ENCODE peak calls at places on chromosomes 16 and 17, in seven cellular contexts. M, B, E, R, S, C and I are unnamed samples. For H3K27me3 and H3K4me1, the result is how much of the 10 kb centered on the place peaks cover.

GRCh38 chr17:50080827-50081226 is 14.3 kb upstream of the PDK2 start:
- DNase-seq in M (no peak), B (no peak), E (no peak), R (no peak), S (no peak), C (no peak), I (peak)

GRCh38 chr16:10967981-10968380 is 23.6 kb downstream of the CLEC16A start:
- DNase-seq in M (no peak), B (peak), E (no peak), R (no peak), S (no peak), C (no peak), I (peak)

GRCh38 chr17:5237541-5238016 is 2.9 kb upstream of the SCIMP start:
- DNase-seq in M (peak), B (peak), E (peak), R (peak), S (peak), C (peak), I (peak)

GRCh38 chr17:82551779-82552457 is 32.4 kb downstream of the FOXK2 start:
- DNase-seq in M (peak), B (peak), E (peak), R (peak), S (peak), C (peak), I (peak)

GRCh38 chr17:72136692-72137550 is 16.1 kb downstream of the SOX9 start:
- DNase-seq in M (peak), B (no peak), E (no peak), R (no peak), S (peak), C (no peak), I (no peak)

GRCh38 chr16:73014768-73015167 is 33.2 kb downstream of the ZFHX3 start:
- DNase-seq in M (no peak), B (no peak), E (no peak), R (no peak), S (no peak), C (no peak), I (no peak)

GRCh38 chr17:4479340-4479981 is 19.2 kb upstream of the SPNS2 start:
- DNase-seq in M (no peak), B (no peak), E (no peak), R (no peak), S (peak), C (no peak), I (no peak)

GRCh38 chr16:1983544-1984346 is at the start of gene GFER:
- DNase-seq in M (peak), B (peak), E (peak), R (peak), S (peak), C (peak), I (peak)

GRCh38 chr16:53884748-53885147 is 180.8 kb downstream of the FTO start:
- DNase-seq in M (no peak), B (no peak), E (no peak), R (no peak), S (no peak), C (no peak), I (no peak)

GRCh38 chr16:69240336-69240735 is 53.4 kb downstream of the SNTB2 start:
- DNase-seq in M (no peak), B (no peak), E (no peak), R (no peak), S (no peak), C (no peak), I (no peak)

GRCh38 chr17:19247423-19247822 is 10.3 kb downstream of the EPN2 start:
- DNase-seq in M (no peak), B (no peak), E (no peak), R (no peak), S (no peak), C (no peak), I (no peak)

GRCh38 chr17:72597354-72598087 is 476.7 kb downstream of the SOX9 start:
- DNase-seq in M (no peak), B (no peak), E (no peak), R (no peak), S (no peak), C (no peak), I (no peak)

GRCh38 chr17:52027081-52027480 is 131.4 kb downstream of the CA10 start:
- DNase-seq in M (no peak), B (no peak), E (no peak), R (no peak), S (no peak), C (peak), I (no peak)

GRCh38 chr16:3665508-3665907 is 11.0 kb downstream of the DNASE1 start:
- DNase-seq in M (no peak), B (no peak), E (no peak), R (no peak), S (no peak), C (no peak), I (no peak)

GRCh38 chr17:61794792-61795191 is 68.5 kb downstream of the BRIP1 start:
- DNase-seq in M (no peak), B (no peak), E (no peak), R (no peak), S (no peak), C (no peak), I (no peak)

GRCh38 chr16:65281636-65282035 is 159.8 kb upstream of the CDH11 start:
- DNase-seq in M (no peak), B (no peak), E (peak), R (no peak), S (no peak), C (peak), I (no peak)

GRCh38 chr17:67999291-67999911 is 3.1 kb upstream of the C17orf58 start:
- DNase-seq in M (no peak), B (no peak), E (no peak), R (no peak), S (no peak), C (no peak), I (no peak)

GRCh38 chr17:59154335-59154720 is 658 bp downstream of the SKA2 start:
- DNase-seq in M (no peak), B (peak), E (peak), R (peak), S (peak), C (peak), I (no peak)

GRCh38 chr17:68398731-68399637 is 58.3 kb downstream of the WIPI1 start:
- DNase-seq in M (peak), B (peak), E (peak), R (peak), S (peak), C (peak), I (peak)

GRCh38 chr17:72775237-72775636 is 317.3 kb downstream of the SLC39A11 start:
- DNase-seq in M (no peak), B (no peak), E (no peak), R (no peak), S (no peak), C (peak), I (no peak)

GRCh38 chr16:38941-39892 is 14.2 kb downstream of the POLR3K start:
- DNase-seq in M (no peak), B (no peak), E (no peak), R (peak), S (peak), C (no peak), I (no peak)

GRCh38 chr17:57532556-57532955 is 212.5 kb downstream of the CCDC182 start:
- DNase-seq in M (no peak), B (no peak), E (no peak), R (no peak), S (no peak), C (no peak), I (no peak)

GRCh38 chr16:89801800-89802199 is 14.6 kb downstream of the FANCA start:
- DNase-seq in M (no peak), B (peak), E (no peak), R (no peak), S (no peak), C (no peak), I (no peak)

GRCh38 chr16:79809376-79809775 is 208.8 kb upstream of the MAF start:
- DNase-seq in M (no peak), B (no peak), E (no peak), R (no peak), S (no peak), C (no peak), I (no peak)

GRCh38 chr16:50096791-50097190 is 31.0 kb downstream of the HEATR3 start:
- DNase-seq in M (no peak), B (peak), E (no peak), R (no peak), S (no peak), C (no peak), I (no peak)

GRCh38 chr17:65290616-65291015 is 153.4 kb downstream of the RGS9 start:
- DNase-seq in M (no peak), B (no peak), E (no peak), R (no peak), S (peak), C (no peak), I (no peak)

GRCh38 chr17:64001763-64002529 is 3.8 kb downstream of the PRR29 start:
- DNase-seq in M (no peak), B (peak), E (peak), R (no peak), S (no peak), C (no peak), I (peak)

GRCh38 chr16:51155901-51156810 is 5.1 kb upstream of the SALL1 start:
- DNase-seq in M (no peak), B (peak), E (peak), R (no peak), S (no peak), C (peak), I (no peak)

GRCh38 chr17:32124985-32125847 is 17.1 kb upstream of the RHOT1 start:
- DNase-seq in M (no peak), B (no peak), E (no peak), R (no peak), S (peak), C (no peak), I (no peak)

GRCh38 chr16:1363501-1364041 is 11.8 kb downstream of the GNPTG start:
- DNase-seq in M (peak), B (peak), E (peak), R (peak), S (peak), C (peak), I (peak)

GRCh38 chr17:32288600-32288999 is 23.0 kb downstream of the RHBDL3 start:
- DNase-seq in M (no peak), B (no peak), E (no peak), R (no peak), S (no peak), C (no peak), I (no peak)

GRCh38 chr16:69924777-69925191 is 26.4 kb upstream of the CLEC18A start:
- DNase-seq in M (no peak), B (peak), E (no peak), R (no peak), S (no peak), C (peak), I (peak)

GRCh38 chr17:12510535-12510934 is 155.2 kb upstream of the MYOCD start:
- DNase-seq in M (no peak), B (no peak), E (no peak), R (no peak), S (no peak), C (no peak), I (no peak)

GRCh38 chr17:82246365-82247174 is 17.7 kb downstream of the SLC16A3 start:
- DNase-seq in M (no peak), B (peak), E (no peak), R (no peak), S (no peak), C (no peak), I (peak)

GRCh38 chr17:58630883-58631522 is 60.8 kb downstream of the TEX14 start:
- DNase-seq in M (peak), B (no peak), E (peak), R (peak), S (no peak), C (peak), I (no peak)

GRCh38 chr17:65595071-65595655 is 33.7 kb upstream of the AXIN2 start:
- DNase-seq in M (no peak), B (no peak), E (no peak), R (no peak), S (no peak), C (no peak), I (no peak)

GRCh38 chr16:68155425-68155824 is 70.3 kb downstream of the NFATC3 start:
- DNase-seq in M (no peak), B (no peak), E (no peak), R (no peak), S (no peak), C (no peak), I (no peak)

DNA sequence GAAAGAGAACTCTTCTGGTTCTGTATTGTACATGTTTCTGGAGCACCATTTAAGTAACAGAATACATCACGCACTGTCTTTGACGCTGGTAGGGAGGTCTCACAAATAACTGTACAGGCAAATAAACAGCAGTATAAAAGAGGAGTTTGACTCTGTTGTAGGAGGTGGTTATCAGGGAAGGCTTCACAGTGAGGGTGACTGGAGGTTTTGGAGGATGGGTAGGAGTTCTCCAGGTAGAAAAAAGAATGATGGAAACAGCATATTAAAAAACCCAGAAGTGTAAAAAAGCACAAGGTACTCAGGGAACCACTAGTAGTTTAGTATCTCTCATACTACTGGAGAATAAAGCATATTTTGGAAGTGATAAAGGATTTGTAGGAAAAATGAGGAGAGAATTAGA is 2.7 kb upstream of the SLC6A2 start:
- DNase-seq in M (no peak), B (no peak), E (no peak), R (no peak), S (no peak), C (no peak), I (no peak)
- H3K27me3 ChIP-seq in M (half or more), B (half or more), E (half or more), R (under half), S (under half), C (half or more), I (half or more)

DNA sequence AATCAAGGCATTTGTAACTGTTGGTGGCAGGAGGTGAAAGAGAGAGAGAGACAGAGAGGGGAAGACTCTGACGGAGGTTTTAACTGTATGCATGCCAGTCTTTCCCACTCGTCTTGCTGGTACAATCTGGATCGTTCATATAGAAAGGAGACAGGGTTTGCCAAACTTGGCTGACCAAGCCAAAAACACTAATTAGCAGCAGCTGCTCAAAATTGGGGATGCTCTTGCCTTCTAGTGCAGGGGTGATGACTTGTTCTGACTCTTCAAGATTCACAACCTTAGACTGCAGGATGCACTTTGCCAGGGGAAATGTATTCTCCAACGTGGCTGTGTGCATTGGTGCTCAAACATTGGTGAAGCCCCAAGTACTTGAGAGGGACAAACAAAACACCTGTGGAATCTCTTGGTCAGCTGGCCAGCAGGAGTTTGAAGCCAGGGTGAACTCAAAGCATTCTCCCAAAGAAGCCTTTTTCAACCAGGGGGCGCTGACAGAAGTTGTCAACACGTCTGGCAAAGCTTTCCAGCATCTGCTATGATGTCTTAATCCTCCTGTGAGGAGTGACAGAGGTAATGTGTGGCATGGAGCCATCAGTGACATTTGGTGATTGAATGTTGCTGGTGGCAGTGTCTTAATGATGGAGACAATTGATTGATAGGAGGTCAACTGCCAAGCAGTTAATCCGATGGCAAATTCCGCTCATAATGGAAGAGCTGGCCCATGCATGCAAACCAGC is 257.8 kb upstream of the HSBP1 start:
- DNase-seq in M (no peak), B (no peak), E (peak), R (no peak), S (no peak), C (no peak), I (no peak)
- H3K4me1 ChIP-seq in M (under half), B (under half), E (under half), R (under half), S (under half), C (under half), I (under half)

GRCh38 chr16:84569382-84569987 is 48.4 kb downstream of the COTL1 start:
- DNase-seq in M (no peak), B (peak), E (no peak), R (no peak), S (peak), C (no peak), I (no peak)

GRCh38 chr16:84568066-84568465 is 49.8 kb downstream of the COTL1 start:
- DNase-seq in M (no peak), B (no peak), E (no peak), R (no peak), S (peak), C (no peak), I (no peak)

GRCh38 chr16:84565669-84566495 is 52.0 kb downstream of the COTL1 start:
- DNase-seq in M (no peak), B (no peak), E (no peak), R (no peak), S (peak), C (no peak), I (no peak)

GRCh38 chr16:84567446-84567962 is 50.4 kb downstream of the COTL1 start:
- DNase-seq in M (no peak), B (no peak), E (no peak), R (no peak), S (no peak), C (no peak), I (no peak)

GRCh38 chr16:84566580-84567244 is 51.2 kb downstream of the COTL1 start:
- DNase-seq in M (no peak), B (no peak), E (no peak), R (no peak), S (no peak), C (no peak), I (no peak)
- H3K27me3 ChIP-seq in M (under half), B (under half), E (under half), R (under half), S (under half), C (under half), I (under half)

GRCh38 chr17:40347319-40348135 is 17.0 kb downstream of the GJD3 start:
- DNase-seq in M (no peak), B (no peak), E (no peak), R (peak), S (no peak), C (peak), I (no peak)
- H3K4me1 ChIP-seq in M (under half), B (half or more), E (half or more), R (half or more), S (under half), C (half or more), I (half or more)

GRCh38 chr17:36910513-36910912 is 26.8 kb upstream of the LHX1 start:
- DNase-seq in M (no peak), B (no peak), E (no peak), R (no peak), S (no peak), C (no peak), I (no peak)
- H3K27me3 ChIP-seq in M (under half), B (under half), E (under half), R (under half), S (under half), C (under half), I (half or more)

GRCh38 chr17:75081611-75082540 is 5.9 kb upstream of the SLC16A5 start:
- DNase-seq in M (no peak), B (no peak), E (no peak), R (no peak), S (no peak), C (no peak), I (no peak)
- H3K4me1 ChIP-seq in M (half or more), B (under half), E (under half), R (under half), S (under half), C (under half), I (under half)

DNA sequence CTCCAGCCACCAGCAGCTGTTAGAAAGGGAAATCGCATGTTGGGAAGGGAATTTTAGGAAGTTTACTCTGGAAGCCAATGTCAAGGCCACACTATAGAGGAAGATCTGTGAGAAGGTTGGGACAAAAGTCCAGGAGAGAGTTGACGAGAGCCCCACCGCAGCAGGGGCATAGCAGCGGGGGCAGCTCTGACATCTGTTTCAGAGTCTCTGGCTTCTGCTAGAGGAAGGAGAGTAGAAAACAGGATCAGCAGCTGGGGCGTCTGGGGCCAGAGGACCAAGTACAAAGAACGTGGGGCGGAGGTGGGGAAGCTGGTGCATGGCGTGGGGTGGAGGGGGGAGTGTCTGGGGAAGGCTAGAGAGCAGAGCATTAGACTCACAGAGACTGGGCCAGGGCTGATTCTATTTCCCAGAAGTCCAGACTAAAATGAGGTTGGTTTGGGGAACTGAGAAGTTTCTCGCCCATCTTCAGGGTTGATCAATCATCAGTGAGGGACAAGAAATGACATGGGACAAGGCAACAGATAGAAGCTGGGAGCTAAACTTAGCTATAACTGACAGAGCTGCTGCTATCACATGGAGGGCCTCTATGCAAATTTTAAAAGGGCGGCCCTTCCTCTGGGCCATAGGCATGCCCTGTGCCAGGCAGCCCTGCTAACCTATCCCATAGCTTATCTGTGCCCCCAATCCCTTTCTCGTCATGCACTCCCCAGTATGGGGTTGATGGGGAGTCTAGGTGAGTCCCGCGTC is 1.2 kb downstream of the RABEP2 start:
- DNase-seq in M (no peak), B (no peak), E (no peak), R (peak), S (peak), C (peak), I (no peak)
- H3K27me3 ChIP-seq in M (under half), B (under half), E (under half), R (under half), S (under half), C (under half), I (under half)